ENCODE peak calls at places on chromosomes 12 and 14, in seven cellular contexts. J is astrocyte of the cerebellum, S is fibroblast of mammary gland, U is breast epithelium, H is activated B cell treated with CpG ODN at 0.5 μM for 24 hours, C is AG10803, V is dorsolateral prefrontal cortex. N is an unnamed sample.

GRCh38 chr12:20415013-20415412 is 46.7 kb downstream of the PDE3A start:
- DNase-seq in C (peak; percentile 9), S (peak; percentile 65), J (peak; percentile 38), H (no peak), V (no peak), U (no peak), N (no peak)

GRCh38 chr12:71799105-71799504 is 40.5 kb upstream of the TBC1D15 start:
- DNase-seq in U (no peak), S (peak; percentile 63), J (no peak), H (no peak), V (no peak), C (peak; percentile 39), N (no peak)

GRCh38 chr14:41302776-41303175 is 303.9 kb upstream of the LRFN5 start:
- DNase-seq in V (no peak), U (no peak), J (no peak), S (no peak), C (no peak), H (no peak), N (no peak)

GRCh38 chr14:67963545-67963944 is 144.0 kb downstream of the RAD51B start:
- DNase-seq in S (no peak), C (no peak), U (no peak), V (no peak), J (no peak), H (no peak), N (no peak)

GRCh38 chr14:72024043-72024407 is 91.8 kb downstream of the RGS6 start:
- DNase-seq in S (peak; percentile 35), C (peak; percentile 2), H (no peak), J (no peak), V (no peak), U (no peak), N (no peak)

GRCh38 chr14:104782086-104782822 is 13.3 kb downstream of the AKT1 start:
- DNase-seq in H (no peak), S (no peak), J (no peak), U (no peak), C (no peak), V (no peak), N (no peak)

GRCh38 chr14:92603309-92604257 is 90.0 kb downstream of the RIN3 start:
- DNase-seq in V (peak; percentile 67), S (peak; percentile 71), H (no peak), U (peak; percentile 43), J (peak; percentile 94), C (peak; percentile 75), N (no peak)

GRCh38 chr14:104348741-104349140 is 210.4 kb downstream of the KIF26A start:
- DNase-seq in S (no peak), V (no peak), J (no peak), H (no peak), C (no peak), U (no peak), N (no peak)

GRCh38 chr12:65565601-65566560 is 258.4 kb upstream of the HMGA2 start:
- DNase-seq in S (peak; percentile 92), J (peak; percentile 91), V (no peak), H (no peak), C (peak; percentile 98), U (no peak), N (no peak)

GRCh38 chr12:24127919-24128721 is 178.7 kb upstream of the SOX5 start:
- DNase-seq in C (no peak), S (no peak), H (no peak), J (no peak), V (no peak), U (no peak), N (no peak)

GRCh38 chr12:49540229-49541139 is 1.7 kb downstream of the KCNH3 start:
- DNase-seq in V (peak; percentile 37), U (peak; percentile 55), H (no peak), C (no peak), J (no peak), S (no peak), N (no peak)

GRCh38 chr14:101202627-101203404 is 299.3 kb upstream of the RTL1 start:
- DNase-seq in C (no peak), H (no peak), U (no peak), V (no peak), S (no peak), J (no peak), N (peak; percentile 57)

GRCh38 chr12:111462134-111462821 is 56.6 kb downstream of the SH2B3 start:
- DNase-seq in C (peak; percentile 92), J (no peak), U (no peak), S (peak; percentile 77), V (no peak), H (no peak), N (no peak)

GRCh38 chr14:85415015-85415712 is 114.8 kb upstream of the FLRT2 start:
- DNase-seq in C (peak; percentile 92), V (no peak), U (peak; percentile 65), H (no peak), S (peak; percentile 99), J (peak; percentile 42), N (no peak)

GRCh38 chr12:122942609-122943008 is 23.7 kb downstream of the ABCB9 start:
- DNase-seq in C (no peak), S (peak; percentile 50), H (no peak), J (no peak), V (no peak), U (no peak), N (no peak)

GRCh38 chr12:104026841-104027599 is 23.0 kb downstream of the GLT8D2 start:
- DNase-seq in J (no peak), U (no peak), C (no peak), S (no peak), H (no peak), V (no peak), N (no peak)

DNA sequence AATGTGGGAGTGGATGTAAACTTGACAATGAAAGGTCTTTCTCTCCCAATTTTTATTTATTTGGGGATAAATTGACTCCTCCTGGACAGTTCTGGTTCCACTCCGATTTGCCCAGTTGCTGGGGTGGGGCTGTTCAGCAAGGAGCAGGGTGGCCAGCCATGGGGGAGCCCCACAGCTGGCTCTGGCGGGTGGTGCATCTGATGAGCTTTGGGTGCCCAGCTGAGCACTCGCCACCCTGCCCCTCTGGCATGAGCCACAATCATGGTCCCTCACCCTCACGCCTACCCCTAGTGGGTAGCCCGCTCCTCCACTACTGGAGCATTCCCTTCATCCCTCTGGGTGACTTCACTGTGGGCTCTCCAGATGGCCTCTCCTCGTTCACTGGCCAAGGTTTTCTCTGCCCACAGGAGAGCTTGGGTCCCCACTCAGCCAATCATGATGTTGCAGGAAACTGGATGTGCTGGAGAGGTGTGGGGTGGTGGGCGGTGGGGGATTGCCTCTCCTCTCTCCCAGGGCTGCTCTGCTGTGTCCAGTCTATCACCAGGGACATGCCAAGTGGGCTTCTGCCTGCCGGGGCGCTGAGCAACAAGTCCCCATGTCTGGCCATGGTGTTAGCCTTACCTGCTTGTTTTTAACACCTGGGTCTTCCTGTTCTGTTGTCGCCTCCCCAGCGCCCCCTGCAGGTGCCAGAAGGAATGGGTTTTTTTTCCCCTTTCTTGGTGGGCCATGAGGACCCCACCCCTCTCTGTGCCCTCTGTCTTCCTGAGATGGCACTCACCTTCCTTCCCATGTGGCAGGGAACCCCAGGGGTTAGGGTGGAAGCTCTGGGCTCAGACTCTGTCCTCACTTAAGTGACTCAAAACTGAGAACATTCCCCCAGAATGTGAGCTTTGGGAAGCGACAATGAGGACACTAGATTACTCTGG is 3.4 kb downstream of the CYP46A1 start:
- DNase-seq in C (no peak), H (no peak), V (no peak), U (peak; percentile 7), J (no peak), S (no peak), N (peak; percentile 67)
- TF ChIP-seq CTCF in C (peak; percentile 54), H (no peak), V (peak; percentile 50), U (peak; percentile 37), J (peak; percentile 62), S (peak; percentile 52), N (peak; percentile 81)

DNA sequence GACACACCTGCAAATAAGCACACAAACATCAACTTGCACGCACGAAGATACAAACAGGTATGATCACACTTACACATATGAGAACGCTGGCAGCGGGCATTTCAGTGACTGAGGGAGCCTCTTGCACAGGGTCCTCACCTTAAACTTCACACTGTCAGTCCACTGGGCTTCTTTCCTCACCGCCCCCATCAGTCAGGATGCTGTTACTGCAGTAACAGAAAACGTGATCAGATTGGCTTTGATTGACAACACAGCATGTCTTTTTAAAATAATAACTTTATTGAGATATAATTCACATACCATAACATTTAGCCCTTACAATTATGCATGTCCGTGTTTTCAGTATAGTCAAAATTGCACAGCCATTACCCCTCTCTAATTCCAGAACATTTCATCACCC is 8.2 kb downstream of the CCDC197 start:
- DNase-seq in H (no peak), U (no peak), S (no peak), J (no peak), C (no peak), V (no peak), N (no peak)
- TF ChIP-seq CTCF in H (no peak), U (no peak), S (peak; percentile 50), J (peak; percentile 53), C (peak; percentile 50), V (peak; percentile 21), N (peak; percentile 66)

DNA sequence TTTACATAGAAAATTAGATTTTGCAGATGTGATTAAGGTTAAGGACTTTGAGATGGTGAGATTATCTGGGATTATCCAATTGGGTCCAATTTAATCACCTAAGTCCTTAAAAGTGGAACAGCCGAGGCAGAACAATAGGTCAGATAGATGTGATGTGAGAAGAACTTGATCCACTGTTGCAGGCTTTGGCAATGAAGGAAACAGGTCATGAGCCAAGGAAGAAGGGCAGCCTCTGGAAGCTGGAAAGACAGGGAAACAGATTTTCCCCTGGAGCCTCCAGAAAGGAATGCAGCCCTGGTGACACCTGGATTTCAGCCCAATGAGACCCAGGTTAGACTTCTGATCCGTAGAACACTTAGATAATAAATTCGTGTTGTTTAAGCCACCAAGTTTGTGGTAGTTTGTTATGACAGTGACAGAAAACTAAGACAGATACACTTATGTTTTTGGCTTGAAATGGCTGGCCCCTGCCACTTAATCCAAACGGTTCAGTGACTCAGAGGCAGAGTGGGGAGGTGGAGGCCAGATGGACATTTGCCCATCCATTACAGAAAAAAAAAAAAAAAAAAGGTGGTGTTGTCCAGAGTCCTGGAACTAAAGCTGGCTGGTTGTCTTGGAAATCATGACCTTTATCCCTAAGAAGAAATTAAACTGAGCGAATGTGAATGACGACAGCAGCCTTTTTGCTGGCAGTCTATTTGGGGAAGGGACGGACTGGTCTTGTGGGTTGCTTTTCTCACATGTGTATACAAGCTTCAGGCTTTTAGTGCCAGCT is 181.9 kb upstream of the NRXN3 start:
- DNase-seq in V (no peak), U (no peak), J (no peak), C (no peak), H (no peak), S (peak; percentile 67), N (no peak)
- TF ChIP-seq CTCF in V (no peak), U (no peak), J (no peak), C (no peak), H (no peak), S (no peak), N (no peak)

GRCh38 chr14:22814373-22814772 is 862 bp downstream of the SLC7A7 start:
- DNase-seq in H (no peak), S (no peak), U (no peak), J (no peak), C (no peak), V (no peak), N (no peak)

GRCh38 chr14:22811752-22812151 is 3.5 kb downstream of the SLC7A7 start:
- DNase-seq in J (no peak), V (no peak), S (no peak), H (no peak), C (no peak), U (no peak), N (no peak)

GRCh38 chr14:22814945-22815713 is at the start of gene SLC7A7:
- DNase-seq in U (no peak), S (no peak), H (no peak), V (no peak), C (peak; percentile 23), J (no peak), N (no peak)

GRCh38 chr14:22813145-22813544 is 2.1 kb downstream of the SLC7A7 start:
- DNase-seq in V (no peak), U (no peak), S (no peak), H (no peak), C (no peak), J (no peak), N (no peak)

GRCh38 chr14:22812744-22813143 is 2.5 kb downstream of the SLC7A7 start:
- DNase-seq in C (no peak), J (no peak), S (no peak), U (no peak), V (no peak), H (no peak), N (no peak)
- TF ChIP-seq CTCF in C (no peak), J (no peak), S (no peak), U (no peak), V (no peak), H (no peak), N (no peak)

N was measured in type B pancreatic cell.